ENCODE peak calls at places on chromosomes 11 and 22, in four cellular contexts. F, X, D and V are unnamed samples.

GRCh38 chr11:36389811-36390210 is 93.7 kb downstream of the PRR5L start:
- DNase-seq in F (no peak), D (no peak), X (no peak), V (no peak)

GRCh38 chr11:6531267-6531752 is 34.2 kb downstream of the DNHD1 start:
- DNase-seq in F (no peak), D (no peak), X (peak), V (no peak)

GRCh38 chr11:64181506-64182411 is 4.2 kb upstream of the STIP1 start:
- DNase-seq in D (peak), F (peak), X (peak), V (peak)

GRCh38 chr11:131737357-131737756 is 366.9 kb downstream of the NTM start:
- DNase-seq in X (no peak), D (no peak), F (no peak), V (no peak)

GRCh38 chr11:120682866-120683265 is 171.3 kb downstream of the GRIK4 start:
- DNase-seq in D (no peak), X (peak), F (no peak), V (no peak)

GRCh38 chr22:32698926-32699619 is 102.4 kb upstream of the TIMP3 start:
- DNase-seq in D (no peak), X (no peak), F (no peak), V (no peak)

GRCh38 chr11:77557553-77557952 is 32.2 kb upstream of the AQP11 start:
- DNase-seq in D (no peak), F (no peak), X (no peak), V (no peak)

GRCh38 chr11:94544832-94545640 is 1.3 kb downstream of the FUT4 start:
- DNase-seq in X (no peak), F (no peak), D (no peak), V (no peak)

GRCh38 chr11:114059984-114060401 is 482 bp downstream of the ZBTB16 start:
- DNase-seq in F (no peak), D (no peak), X (no peak), V (no peak)

GRCh38 chr22:47859891-47860290 is 1097.4 kb downstream of the TBC1D22A start:
- DNase-seq in D (no peak), F (no peak), X (no peak), V (no peak)